ENCODE peak calls at places on chromosomes 6 and 20, in four cellular contexts. C, G, E and P are unnamed samples.

GRCh38 chr20:4793183-4793582 is 71.5 kb downstream of the PRND start:
- DNase-seq in C (no peak), G (no peak), E (no peak), P (no peak)

GRCh38 chr6:12233693-12234551 is 56.2 kb upstream of the EDN1 start:
- DNase-seq in E (peak; percentile 15), G (peak; percentile 66), C (no peak), P (peak; percentile 52)

GRCh38 chr6:44487611-44488010 is 100.1 kb downstream of the CDC5L start:
- DNase-seq in E (no peak), C (no peak), G (no peak), P (no peak)

GRCh38 chr6:73747293-73747692 is 51.3 kb downstream of the CD109 start:
- DNase-seq in E (no peak), C (no peak), G (peak; percentile 51), P (no peak)

GRCh38 chr6:16168121-16168520 is 39.2 kb downstream of the MYLIP start:
- DNase-seq in E (no peak), G (no peak), C (no peak), P (no peak)

GRCh38 chr6:17583811-17584210 is 16.3 kb upstream of the FAM8A1 start:
- DNase-seq in G (no peak), C (no peak), E (no peak), P (no peak)

GRCh38 chr6:6856538-6857523 is 250.9 kb upstream of the RREB1 start:
- DNase-seq in E (no peak), G (peak; percentile 71), C (no peak), P (peak; percentile 45)

GRCh38 chr20:24359306-24359705 is 110.1 kb upstream of the SYNDIG1 start:
- DNase-seq in G (no peak), E (no peak), C (no peak), P (no peak)

GRCh38 chr20:17841751-17842191 is 126.8 kb downstream of the SNX5 start:
- DNase-seq in C (no peak), G (no peak), E (no peak), P (no peak)

GRCh38 chr6:40852667-40853383 is 186.2 kb downstream of the UNC5CL start:
- DNase-seq in C (peak; percentile 79), G (no peak), E (no peak), P (no peak)

GRCh38 chr6:150418825-150419594 is 50.2 kb downstream of the IYD start:
- DNase-seq in G (no peak), E (peak; percentile 17), C (peak; percentile 67), P (peak; percentile 53)

GRCh38 chr6:32085759-32086458 is 23.2 kb downstream of the TNXB start:
- DNase-seq in E (no peak), C (peak; percentile 71), G (no peak), P (peak; percentile 63)

GRCh38 chr6:32084780-32085179 is 24.4 kb downstream of the TNXB start:
- DNase-seq in G (no peak), C (no peak), E (no peak), P (no peak)

GRCh38 chr6:32081676-32082075 is 27.5 kb downstream of the TNXB start:
- DNase-seq in C (no peak), G (no peak), E (no peak), P (no peak)

GRCh38 chr6:32082951-32083350 is 26.2 kb downstream of the TNXB start:
- DNase-seq in G (no peak), C (no peak), E (no peak), P (no peak)

DNA sequence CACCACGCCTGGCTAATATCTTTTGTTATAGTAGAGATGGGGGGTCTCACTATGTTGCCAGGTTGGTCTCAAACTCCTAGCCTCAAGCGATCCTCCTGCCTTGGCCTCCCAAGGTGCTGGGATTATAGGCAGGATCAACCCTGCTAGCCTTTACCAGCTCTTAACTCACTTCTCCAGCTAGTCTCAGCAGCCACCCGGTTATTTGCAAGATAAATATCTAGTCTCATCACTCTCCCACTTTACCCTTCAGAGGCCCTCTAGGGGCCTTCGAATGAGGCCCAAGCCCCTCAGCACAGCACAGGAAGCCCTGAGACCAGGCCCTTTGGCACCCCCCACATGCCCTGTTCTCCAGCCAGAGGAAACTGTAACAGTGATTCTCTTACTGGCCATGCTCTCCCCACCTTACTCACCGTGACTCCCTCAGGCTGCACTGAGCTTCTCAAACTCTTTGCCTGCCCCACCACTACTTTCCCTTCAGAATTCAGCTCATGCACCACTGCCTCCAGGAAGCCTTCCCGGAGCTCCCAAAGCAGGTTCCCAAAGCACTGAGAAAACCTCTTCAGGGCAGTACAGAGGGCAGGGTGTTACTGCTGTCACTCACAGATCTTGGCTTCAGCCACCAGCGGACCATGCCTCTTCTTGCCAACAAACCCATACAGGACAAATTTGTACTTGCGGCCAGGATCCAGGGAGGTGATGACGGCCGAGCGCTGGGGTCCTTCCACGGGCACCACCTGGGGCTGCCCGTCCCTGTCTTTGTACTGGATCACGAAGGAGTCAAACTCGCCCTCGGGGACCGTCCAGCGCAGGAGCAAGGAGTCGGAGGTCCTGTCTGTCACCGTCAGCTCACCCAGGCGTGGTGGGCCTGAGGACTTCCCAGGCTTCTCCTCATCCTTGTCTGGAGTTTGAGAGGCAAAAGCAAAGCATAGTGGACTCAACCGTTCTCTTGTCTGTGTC is 25.0 kb downstream of the TNXB start:
- DNase-seq in G (no peak), C (no peak), E (no peak), P (no peak)
- H3K4me1 ChIP-seq in G (peaks cover 16% of the 10 kb centered on the region), C (peaks cover 41% of the 10 kb centered on the region), E (peaks cover 16% of the 10 kb centered on the region), P (peaks cover 18% of the 10 kb centered on the region)

DNA sequence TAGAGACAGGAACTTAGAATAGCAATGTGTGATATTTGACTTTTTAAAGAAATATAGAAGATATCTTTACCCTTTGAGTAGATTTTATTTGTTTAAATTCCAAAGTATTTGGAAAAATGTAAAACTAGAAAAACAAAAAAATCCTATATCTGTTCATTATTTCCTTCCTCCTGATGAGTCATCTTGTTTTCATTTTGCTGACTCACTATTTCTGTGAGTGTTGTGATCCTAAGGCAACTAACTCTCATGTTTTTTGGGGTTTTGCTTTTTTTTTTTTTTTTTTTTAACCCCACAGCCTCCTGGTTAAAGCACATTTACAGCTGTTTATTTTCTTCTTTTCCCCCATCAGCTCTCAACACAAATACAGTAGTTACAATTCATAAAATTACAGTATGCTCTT is 37.8 kb upstream of the THEMIS start:
- DNase-seq in G (no peak), E (no peak), C (no peak), P (no peak)
- TF ChIP-seq NRF1 in G (no peak), E (no peak), C (no peak), P (no peak)

GRCh38 chr6:101912266-101912665 is 518.8 kb downstream of the GRIK2 start:
- DNase-seq in G (no peak), E (no peak), C (no peak), P (no peak)
- H3K4me1 ChIP-seq in G (no peaks in the 10 kb centered on the region), E (no peaks in the 10 kb centered on the region), C (no peaks in the 10 kb centered on the region), P (peaks cover 3% of the 10 kb centered on the region)

GRCh38 chr6:75143186-75143585 is 62.7 kb downstream of the COL12A1 start:
- DNase-seq in G (no peak), E (no peak), C (no peak), P (no peak)
- TF ChIP-seq NRF1 in G (no peak), E (no peak), C (no peak), P (no peak)

DNA sequence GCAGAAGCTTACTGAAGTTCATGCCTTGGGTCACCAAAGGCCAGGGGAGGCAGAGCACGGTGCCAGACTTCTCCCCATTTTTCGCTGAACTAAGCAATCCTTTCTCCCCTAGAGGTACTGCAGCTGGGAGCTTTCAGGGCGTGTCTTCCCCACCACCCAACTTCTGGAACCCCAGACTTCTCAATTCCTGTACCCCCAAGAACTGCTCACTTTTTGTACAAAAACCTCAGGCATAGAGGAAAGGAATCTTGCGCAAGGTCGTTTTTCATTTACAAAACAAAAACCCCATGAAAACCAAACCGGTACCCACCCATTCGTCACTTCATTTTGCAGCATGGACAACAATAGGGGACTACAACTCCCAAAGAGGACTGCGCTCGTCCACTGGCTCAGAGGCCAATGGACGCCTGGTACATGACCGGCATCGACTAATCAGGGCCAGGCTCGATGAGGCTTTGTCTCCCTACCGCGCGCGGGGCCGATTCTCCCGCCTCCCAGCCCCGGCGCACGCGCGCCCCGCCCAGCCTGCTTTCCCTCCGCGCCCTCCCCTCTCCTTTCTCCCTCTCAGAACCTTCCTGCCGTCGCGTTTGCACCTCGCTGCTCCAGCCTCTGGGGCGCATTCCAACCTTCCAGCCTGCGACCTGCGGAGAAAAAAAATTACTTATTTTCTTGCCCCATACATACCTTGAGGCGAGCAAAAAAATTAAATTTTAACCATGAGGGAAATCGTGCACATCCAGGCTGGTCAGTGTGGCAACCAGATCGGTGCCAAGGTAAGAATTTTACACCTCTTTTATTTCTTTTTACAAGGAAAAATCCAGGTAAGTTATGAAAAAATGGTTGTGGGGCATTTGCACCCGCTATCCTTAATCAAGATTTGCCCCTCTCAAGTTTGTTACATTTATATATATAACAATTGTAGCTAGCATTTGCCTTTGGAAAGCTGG is at the start of gene TUBB:
- DNase-seq in E (peak; percentile 95), G (peak; percentile 91), C (peak; percentile 83), P (peak; percentile 86)
- H3K4me1 ChIP-seq in E (no peaks in the 10 kb centered on the region), G (peaks cover 19% of the 10 kb centered on the region), C (peaks cover 25% of the 10 kb centered on the region), P (peaks cover 39% of the 10 kb centered on the region)

DNA sequence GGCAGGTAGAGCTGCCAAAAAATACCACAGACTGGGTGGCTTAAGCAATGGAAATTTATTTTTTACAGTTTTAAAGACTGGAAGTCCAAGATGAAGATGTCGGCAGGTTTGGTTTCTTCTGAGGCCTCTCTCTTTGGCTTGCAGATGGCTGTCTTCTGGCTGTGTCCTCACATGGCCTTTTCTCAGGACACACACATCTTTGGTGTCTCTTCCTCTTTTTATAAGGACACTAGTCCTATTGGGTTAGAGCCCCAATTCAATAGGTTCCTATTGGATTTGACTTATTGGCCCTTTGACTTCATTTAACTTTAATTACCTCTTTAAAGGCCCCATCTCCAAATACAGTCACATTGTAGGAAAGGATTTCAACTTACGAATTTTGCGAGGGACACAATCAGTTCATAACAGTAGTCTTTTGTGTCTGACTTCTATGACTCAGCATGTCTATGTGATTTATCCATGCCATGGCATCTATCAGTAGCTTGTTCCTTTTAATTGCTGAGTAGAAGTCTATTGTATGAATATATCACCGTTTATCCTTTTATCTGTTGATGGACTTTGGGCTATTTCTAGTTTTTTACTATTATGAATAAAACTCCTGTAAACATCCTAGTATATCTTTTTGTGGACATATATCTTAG is 11.0 kb upstream of the TCP11 start:
- DNase-seq in C (no peak), E (no peak), G (no peak), P (no peak)
- TF ChIP-seq NRF1 in C (no peak), E (no peak), G (no peak), P (no peak)